ENCODE peak calls at places on chromosomes 1 and 21, in six cellular contexts. T is uterus, U is left ventricle myocardium inferior, O is psoas muscle, Y is lung, F is brain microvascular endothelial cell. X is an unnamed sample. For H3K36me3, the result is how much of the 10 kb centered on the place peaks cover.

GRCh38 chr1:27955076-27955475 is 4.7 kb upstream of the XKR8 start:
- DNase-seq in T (no peak), U (no peak), O (no peak), Y (no peak), F (no peak), X (no peak)

GRCh38 chr1:185315364-185316108 is 1.5 kb downstream of the IVNS1ABP start:
- DNase-seq in T (no peak), U (no peak), O (no peak), Y (no peak), F (no peak), X (no peak)

GRCh38 chr1:214777364-214777763 is 174.4 kb downstream of the CENPF start:
- DNase-seq in T (no peak), U (no peak), O (no peak), Y (no peak), F (no peak), X (no peak)

GRCh38 chr1:29124366-29125236 is 898 bp upstream of the TMEM200B start:
- DNase-seq in T (peak), U (peak), O (peak), Y (peak), F (peak), X (no peak)

GRCh38 chr1:159856576-159856975 is 5.9 kb downstream of the VSIG8 start:
- DNase-seq in T (no peak), U (no peak), O (no peak), Y (no peak), F (peak), X (peak)

GRCh38 chr1:236015539-236015938 is 49.4 kb downstream of the NID1 start:
- DNase-seq in T (no peak), U (peak), O (no peak), Y (no peak), F (no peak), X (no peak)

GRCh38 chr1:31991202-31991601 is 22.5 kb upstream of the KHDRBS1 start:
- DNase-seq in T (no peak), U (no peak), O (no peak), Y (no peak), F (no peak), X (no peak)

GRCh38 chr1:173473599-173474011 is 3.5 kb upstream of the PRDX6 start:
- DNase-seq in T (no peak), U (no peak), O (no peak), Y (no peak), F (peak), X (peak)

GRCh38 chr1:200535605-200536004 is 84.9 kb downstream of the KIF14 start:
- DNase-seq in T (no peak), U (no peak), O (no peak), Y (no peak), F (no peak), X (peak)

GRCh38 chr1:229716692-229717091 is 90.6 kb downstream of the URB2 start:
- DNase-seq in T (no peak), U (no peak), O (no peak), Y (no peak), F (no peak), X (no peak)

DNA sequence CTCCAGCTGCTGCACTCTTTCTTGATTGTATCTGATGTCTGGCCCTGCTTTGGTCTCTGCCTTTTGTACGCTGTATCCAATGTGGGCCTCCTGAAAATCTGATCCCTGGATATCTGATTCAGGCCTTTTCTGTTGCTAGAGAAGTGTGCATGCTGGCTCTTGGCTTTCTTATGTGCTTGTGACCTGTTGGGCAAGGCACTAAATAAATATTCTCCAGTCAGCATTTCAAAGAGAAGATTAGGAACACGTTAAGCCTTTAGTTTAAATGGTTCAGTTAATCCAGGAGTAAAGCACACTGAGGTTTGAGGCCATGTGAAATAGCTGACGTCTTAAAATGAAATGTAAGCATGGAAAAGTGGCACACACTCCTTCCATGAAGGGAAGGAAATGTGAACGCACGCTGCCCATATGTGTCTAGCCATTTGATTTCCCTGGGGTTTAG is 9.3 kb upstream of the F3 start:
- DNase-seq in T (no peak), U (no peak), O (no peak), Y (no peak), F (no peak), X (peak)
- TF ChIP-seq CTCF in T (no peak), U (no peak), O (no peak), Y (no peak), F (no peak), X (no peak)

DNA sequence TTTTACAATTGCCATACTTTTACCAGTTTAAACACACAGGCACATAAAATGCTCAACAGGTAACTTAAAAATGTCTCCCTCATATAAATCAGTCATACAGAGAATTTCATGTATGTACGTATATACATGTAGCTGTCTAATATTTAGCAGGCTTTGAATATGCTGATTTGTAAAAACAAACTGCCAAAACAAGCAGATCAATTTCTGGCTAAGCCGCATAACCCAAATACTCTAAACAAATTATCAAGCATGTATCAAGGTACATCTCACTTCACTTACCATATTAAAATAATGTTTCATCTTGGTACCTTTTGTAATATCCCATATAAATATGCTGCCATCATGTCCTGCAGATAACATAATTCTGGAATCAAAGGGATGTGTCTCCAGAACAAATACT is 43.8 kb downstream of the BRWD1 start:
- DNase-seq in T (no peak), U (no peak), O (no peak), Y (no peak), F (no peak), X (no peak)
- H3K36me3 ChIP-seq in T (under half), U (half or more), O (under half), Y (under half), F (under half), X (under half)

GRCh38 chr1:168379110-168379860 is 98.6 kb downstream of the TBX19 start:
- DNase-seq in T (no peak), U (no peak), O (no peak), Y (no peak), F (no peak), X (peak)

GRCh38 chr1:168386949-168387586 is 106.4 kb downstream of the TBX19 start:
- DNase-seq in T (peak), U (no peak), O (peak), Y (peak), F (no peak), X (peak)

GRCh38 chr1:168380945-168381344 is 100.3 kb downstream of the TBX19 start:
- DNase-seq in T (no peak), U (no peak), O (no peak), Y (no peak), F (no peak), X (no peak)

GRCh38 chr1:168386492-168386891 is 105.8 kb downstream of the TBX19 start:
- DNase-seq in T (no peak), U (no peak), O (no peak), Y (no peak), F (no peak), X (no peak)

GRCh38 chr1:168381850-168382249 is 101.2 kb downstream of the TBX19 start:
- DNase-seq in T (no peak), U (no peak), O (no peak), Y (no peak), F (no peak), X (no peak)
- TF ChIP-seq CTCF in T (no peak), U (no peak), O (no peak), Y (no peak), F (no peak), X (no peak)

GRCh38 chr1:39332291-39332690 is 127.8 kb downstream of the MACF1 start:
- DNase-seq in T (no peak), U (no peak), O (no peak), Y (no peak), F (peak), X (no peak)
- H3K36me3 ChIP-seq in T (under half), U (half or more), O (under half), Y (under half), F (half or more), X (under half)

DNA sequence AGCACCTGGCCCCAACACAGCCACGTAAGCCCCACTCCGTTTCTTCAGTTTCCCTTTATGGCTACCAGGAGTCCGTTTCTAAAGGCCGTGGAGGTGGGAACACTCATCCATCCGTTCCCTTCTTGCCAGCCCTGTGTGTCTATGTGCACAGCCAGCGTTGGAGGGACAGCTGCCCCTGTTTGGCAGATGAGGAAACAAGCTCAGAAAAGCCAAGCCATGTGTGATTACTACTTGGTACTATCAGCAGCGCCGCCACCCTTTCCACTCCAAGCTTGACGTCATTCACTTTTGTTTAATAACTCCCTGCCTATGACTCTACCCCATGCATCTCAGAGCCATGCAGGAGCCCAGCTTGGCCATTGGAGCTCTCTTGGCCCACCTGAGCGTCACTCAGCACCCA is 3.5 kb downstream of the LRP8 start:
- DNase-seq in T (no peak), U (no peak), O (peak), Y (no peak), F (no peak), X (no peak)
- TF ChIP-seq CTCF in T (no peak), U (no peak), O (no peak), Y (no peak), F (no peak), X (no peak)

GRCh38 chr1:46677339-46677738 is 5.7 kb downstream of the TEX38 start:
- DNase-seq in T (no peak), U (no peak), O (no peak), Y (no peak), F (no peak), X (no peak)
- H3K36me3 ChIP-seq in T (under half), U (half or more), O (under half), Y (under half), F (under half), X (under half)

GRCh38 chr1:24526940-24527542 is 24.4 kb downstream of the RCAN3 start:
- DNase-seq in T (no peak), U (no peak), O (no peak), Y (no peak), F (peak), X (no peak)
- TF ChIP-seq CTCF in T (no peak), U (peak), O (peak), Y (peak), F (peak), X (peak)